ENCODE peak calls at places on chromosomes 13 and 19, in nine cellular contexts. L is NCI-H774, W is fibroblast of the aortic adventitia, J is GM20000, D is fibroblast of the conjunctiva, G is astrocyte of the cerebellum, K is tibial artery, A is GM13977, Y is OCI-M1. P is an unnamed sample.

GRCh38 chr19:35088514-35088913 is 27.1 kb upstream of the FXYD3 start:
- DNase-seq in L (no peak), W (peak), J (no peak), D (peak), G (peak), K (no peak), A (no peak), Y (no peak), P (peak)

GRCh38 chr19:16425993-16426392 is 45.8 kb downstream of the EPS15L1 start:
- DNase-seq in L (no peak), W (no peak), J (no peak), D (no peak), G (no peak), K (no peak), A (no peak), Y (no peak), P (no peak)

GRCh38 chr13:92573467-92574057 is 653.0 kb upstream of the GPC6 start:
- DNase-seq in L (no peak), W (peak), J (peak), D (no peak), G (peak), K (no peak), A (peak), Y (peak), P (no peak)

GRCh38 chr13:75417006-75417384 is 65.0 kb downstream of the TBC1D4 start:
- DNase-seq in L (no peak), W (no peak), J (no peak), D (no peak), G (no peak), K (no peak), A (no peak), Y (no peak), P (no peak)

GRCh38 chr13:32019612-32020233 is 11.9 kb upstream of the FRY start:
- DNase-seq in L (no peak), W (peak), J (peak), D (peak), G (peak), K (no peak), A (peak), Y (peak), P (peak)

GRCh38 chr13:53250272-53250875 is 221.8 kb downstream of the OLFM4 start:
- DNase-seq in L (peak), W (peak), J (peak), D (peak), G (peak), K (no peak), A (peak), Y (peak), P (peak)

GRCh38 chr19:48795855-48796142 is 15.0 kb downstream of the BCAT2 start:
- DNase-seq in L (no peak), W (no peak), J (peak), D (no peak), G (no peak), K (peak), A (no peak), Y (no peak), P (no peak)

GRCh38 chr19:30090963-30091362 is 148.9 kb downstream of the URI1 start:
- DNase-seq in L (no peak), W (no peak), J (no peak), D (no peak), G (no peak), K (no peak), A (no peak), Y (no peak), P (no peak)

GRCh38 chr13:76667551-76667950 is 218.7 kb downstream of the KCTD12 start:
- DNase-seq in L (peak), W (peak), J (no peak), D (peak), G (peak), K (no peak), A (no peak), Y (peak), P (peak)

GRCh38 chr13:27374126-27374613 is 50.2 kb upstream of the GTF3A start:
- DNase-seq in L (peak), W (no peak), J (no peak), D (no peak), G (no peak), K (no peak), A (no peak), Y (no peak), P (no peak)

GRCh38 chr13:77751513-77752456 is 54.3 kb downstream of the SLAIN1 start:
- DNase-seq in L (no peak), W (peak), J (peak), D (peak), G (peak), K (no peak), A (peak), Y (peak), P (peak)

GRCh38 chr19:10454267-10454666 is 33.9 kb downstream of the PDE4A start:
- DNase-seq in L (peak), W (no peak), J (no peak), D (no peak), G (no peak), K (no peak), A (no peak), Y (peak), P (no peak)

GRCh38 chr19:33373701-33374405 is at the start of gene CEBPG:
- DNase-seq in L (peak), W (peak), J (peak), D (peak), G (no peak), K (no peak), A (peak), Y (peak), P (no peak)

GRCh38 chr19:49877020-49877878 is at the start of the genes AKT1S1 and TBC1D17:
- DNase-seq in L (peak), W (peak), J (peak), D (peak), G (peak), K (peak), A (peak), Y (peak), P (peak)

GRCh38 chr19:4213116-4213515 is 16.2 kb upstream of the EBI3 start:
- DNase-seq in L (no peak), W (no peak), J (no peak), D (no peak), G (no peak), K (no peak), A (no peak), Y (no peak), P (no peak)

GRCh38 chr13:43058318-43058674 is 34.9 kb downstream of the DNAJC15 start:
- DNase-seq in L (no peak), W (peak), J (no peak), D (peak), G (no peak), K (no peak), A (no peak), Y (peak), P (no peak)

GRCh38 chr19:41540041-41540695 is 35.8 kb upstream of the CEACAM21 start:
- DNase-seq in L (no peak), W (no peak), J (no peak), D (no peak), G (no peak), K (no peak), A (no peak), Y (peak), P (no peak)

GRCh38 chr13:20426766-20427448 is 98.8 kb downstream of the CRYL1 start:
- DNase-seq in L (no peak), W (peak), J (no peak), D (no peak), G (no peak), K (no peak), A (no peak), Y (no peak), P (no peak)

GRCh38 chr13:110650436-110650835 is 35.1 kb downstream of the NAXD start:
- DNase-seq in L (no peak), W (no peak), J (no peak), D (no peak), G (no peak), K (no peak), A (no peak), Y (no peak), P (no peak)

GRCh38 chr19:43725468-43725867 is 9.6 kb downstream of the IRGC start:
- DNase-seq in L (no peak), W (no peak), J (peak), D (no peak), G (no peak), K (no peak), A (peak), Y (no peak), P (no peak)